ENCODE peak calls at places on chromosomes 5 and 9, in four cellular contexts. N is transverse colon, F is tibial nerve, Q is PC-3. M is an unnamed sample.

GRCh38 chr9:96386157-96386556 is 2.6 kb upstream of the SLC35D2 start:
- DNase-seq in N (no peak), F (no peak), Q (no peak), M (no peak)

GRCh38 chr5:38258319-38259061 is at the start of gene EGFLAM:
- DNase-seq in N (no peak), F (no peak), Q (no peak), M (peak)

GRCh38 chr9:117250610-117251215 is 164.1 kb downstream of the ASTN2 start:
- DNase-seq in N (no peak), F (no peak), Q (no peak), M (no peak)

GRCh38 chr9:93300585-93301081 is 116.7 kb downstream of the WNK2 start:
- DNase-seq in N (peak), F (no peak), Q (no peak), M (peak)

GRCh38 chr5:169655353-169655752 is 18.3 kb downstream of the DOCK2 start:
- DNase-seq in N (no peak), F (no peak), Q (no peak), M (no peak)

GRCh38 chr9:110115868-110116542 is 92.0 kb downstream of the C9orf152 start:
- DNase-seq in N (no peak), F (no peak), Q (peak), M (no peak)

GRCh38 chr5:149549461-149550266 is 1.6 kb downstream of the CSNK1A1 start:
- DNase-seq in N (peak), F (peak), Q (peak), M (no peak)

GRCh38 chr9:10255758-10256157 is 357.0 kb downstream of the PTPRD start:
- DNase-seq in N (no peak), F (no peak), Q (no peak), M (no peak)

GRCh38 chr5:135955525-135955924 is 742 bp upstream of the LECT2 start:
- DNase-seq in N (no peak), F (no peak), Q (no peak), M (no peak)

GRCh38 chr5:17879276-17879675 is 245.0 kb downstream of the TAF11L14 start:
- DNase-seq in N (no peak), F (no peak), Q (peak), M (no peak)

GRCh38 chr5:133145436-133146143 is 93.8 kb downstream of the HSPA4 start:
- DNase-seq in N (no peak), F (no peak), Q (no peak), M (no peak)

GRCh38 chr9:2255128-2255527 is 240.0 kb downstream of the SMARCA2 start:
- DNase-seq in N (no peak), F (no peak), Q (no peak), M (peak)

GRCh38 chr9:10331157-10331556 is 281.6 kb downstream of the PTPRD start:
- DNase-seq in N (no peak), F (no peak), Q (no peak), M (peak)

GRCh38 chr9:128921881-128922763 is 1.3 kb downstream of the PHYHD1 start:
- DNase-seq in N (peak), F (peak), Q (no peak), M (peak)

GRCh38 chr9:16100596-16101091 is 547.8 kb downstream of the CCDC171 start:
- DNase-seq in N (peak), F (peak), Q (no peak), M (no peak)

GRCh38 chr9:88716636-88717035 is 181.7 kb downstream of the NXNL2 start:
- DNase-seq in N (no peak), F (no peak), Q (peak), M (no peak)

GRCh38 chr5:62431735-62432617 is 19.4 kb downstream of the IPO11 start:
- DNase-seq in N (peak), F (peak), Q (no peak), M (no peak)

GRCh38 chr5:142201471-142201887 is 92.9 kb downstream of the NDFIP1 start:
- DNase-seq in N (no peak), F (no peak), Q (peak), M (no peak)

GRCh38 chr9:133845659-133845947 is 107.5 kb upstream of the SARDH start:
- DNase-seq in N (no peak), F (no peak), Q (no peak), M (no peak)

GRCh38 chr5:62375627-62376026 is 28.1 kb downstream of the DIMT1 start:
- DNase-seq in N (no peak), F (no peak), Q (no peak), M (no peak)

GRCh38 chr5:163624466-163624865 is 119.0 kb downstream of the MAT2B start:
- DNase-seq in N (no peak), F (no peak), Q (no peak), M (no peak)

GRCh38 chr9:6133346-6134063 is 82.1 kb upstream of the IL33 start:
- DNase-seq in N (no peak), F (no peak), Q (peak), M (no peak)

GRCh38 chr9:125949247-125949646 is 202.1 kb downstream of the PBX3 start:
- DNase-seq in N (peak), F (no peak), Q (peak), M (no peak)

GRCh38 chr5:162037431-162037830 is 30.1 kb upstream of the GABRG2 start:
- DNase-seq in N (no peak), F (no peak), Q (no peak), M (no peak)

GRCh38 chr5:132098151-132098594 is 24.6 kb downstream of the CSF2 start:
- DNase-seq in N (no peak), F (no peak), Q (no peak), M (no peak)

GRCh38 chr9:78644359-78644758 is 347.4 kb downstream of the PSAT1 start:
- DNase-seq in N (no peak), F (no peak), Q (no peak), M (no peak)

GRCh38 chr9:131447148-131447547 is 53.3 kb downstream of the PRRC2B start:
- DNase-seq in N (no peak), F (no peak), Q (no peak), M (no peak)

GRCh38 chr5:157948738-157949410 is 89.9 kb upstream of the CLINT1 start:
- DNase-seq in N (peak), F (peak), Q (peak), M (peak)

GRCh38 chr5:68872088-68872842 is 221.5 kb upstream of the SLC30A5 start:
- DNase-seq in N (no peak), F (no peak), Q (no peak), M (peak)

GRCh38 chr5:145531038-145531734 is 304.0 kb downstream of the PRELID2 start:
- DNase-seq in N (peak), F (no peak), Q (peak), M (no peak)

GRCh38 chr9:100324594-100325200 is 28.0 kb downstream of the TEX10 start:
- DNase-seq in N (no peak), F (no peak), Q (peak), M (no peak)

GRCh38 chr9:125742657-125743056 is 4.5 kb upstream of the PBX3 start:
- DNase-seq in N (no peak), F (no peak), Q (no peak), M (no peak)

GRCh38 chr9:26669641-26670040 is 223.0 kb downstream of the CAAP1 start:
- DNase-seq in N (no peak), F (no peak), Q (no peak), M (peak)

GRCh38 chr5:134083517-134083916 is 31.0 kb upstream of the TCF7 start:
- DNase-seq in N (no peak), F (no peak), Q (no peak), M (no peak)

GRCh38 chr5:167530548-167530947 is 760.9 kb upstream of the WWC1 start:
- DNase-seq in N (no peak), F (no peak), Q (no peak), M (no peak)

GRCh38 chr5:61964199-61964598 is 341.8 kb upstream of the KIF2A start:
- DNase-seq in N (no peak), F (no peak), Q (peak), M (no peak)

GRCh38 chr9:70988551-70988950 is 132.9 kb downstream of the TRPM3 start:
- DNase-seq in N (no peak), F (no peak), Q (no peak), M (no peak)

GRCh38 chr5:138051441-138052296 is 18.8 kb upstream of the FAM13B start:
- DNase-seq in N (no peak), F (no peak), Q (no peak), M (no peak)

GRCh38 chr9:19533373-19533772 is 124.6 kb downstream of the ACER2 start:
- DNase-seq in N (no peak), F (no peak), Q (no peak), M (no peak)

GRCh38 chr5:132293992-132294727 is at the start of gene SLC22A4:
- DNase-seq in N (peak), F (peak), Q (peak), M (peak)

GRCh38 chr5:96687080-96687479 is 24.9 kb downstream of the CAST start:
- DNase-seq in N (no peak), F (no peak), Q (no peak), M (no peak)
- H3K4me3 ChIP-seq in N (no peak), F (no peak), Q (no peak), M (no peak)

DNA sequence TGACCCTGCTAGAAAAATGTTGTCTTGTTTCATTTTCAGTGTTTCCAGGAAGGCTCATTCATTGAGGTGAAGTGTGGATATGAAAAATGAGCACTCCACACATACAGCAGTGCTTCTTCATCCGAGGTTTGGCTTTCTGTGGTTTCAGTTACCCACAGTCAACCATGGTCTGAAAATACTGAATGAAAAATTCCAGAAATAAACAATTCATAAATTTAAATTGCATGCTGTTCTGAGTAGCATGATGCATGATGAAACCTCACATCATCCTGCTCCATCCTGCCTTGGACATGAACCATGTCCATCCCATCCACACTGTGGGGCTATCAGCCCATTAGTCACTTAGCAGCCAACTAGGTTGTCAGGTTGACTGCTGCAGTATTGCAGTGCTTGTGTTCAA is 10.4 kb upstream of the SLC45A2 start:
- DNase-seq in N (no peak), F (no peak), Q (peak), M (no peak)
- H3K27ac ChIP-seq in N (no peak), F (no peak), Q (no peak), M (no peak)

DNA sequence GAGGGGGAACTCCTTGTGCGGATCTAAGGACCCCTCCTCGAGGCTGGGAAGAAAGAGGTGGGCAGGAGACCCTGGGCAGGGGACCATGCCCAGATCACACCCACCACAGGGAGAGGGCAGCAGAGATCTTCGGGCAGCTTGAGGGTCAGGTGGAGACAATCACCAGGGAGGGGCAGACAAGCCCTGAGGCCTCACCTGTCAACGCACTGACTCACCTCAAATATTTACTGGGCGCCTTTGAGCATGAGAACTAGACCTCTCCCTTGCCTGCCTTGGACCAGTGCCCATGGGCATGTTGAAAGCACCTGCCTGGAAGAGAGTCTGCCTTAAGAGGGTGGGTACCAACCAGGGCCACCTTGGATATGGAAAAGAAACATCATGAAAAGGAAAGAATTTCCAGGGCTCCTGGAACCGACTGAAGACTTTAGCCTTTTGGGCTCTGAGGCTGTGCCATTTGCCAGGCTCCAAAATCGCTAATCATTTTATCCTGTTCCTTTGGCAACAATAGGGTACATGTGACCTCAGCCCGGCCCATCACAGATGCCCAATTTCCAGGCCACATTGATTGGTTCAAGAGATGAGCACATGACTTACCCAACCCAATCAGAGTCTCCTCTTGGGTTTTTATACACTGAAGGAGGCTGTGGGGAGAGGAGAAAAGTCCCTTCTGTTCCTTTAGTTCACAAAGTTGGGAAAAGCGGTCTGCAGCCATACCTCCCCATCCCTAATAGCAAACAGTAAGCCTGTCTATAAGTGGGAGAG is 10.4 kb upstream of the SPINK4 start:
- DNase-seq in N (peak), F (no peak), Q (peak), M (peak)
- TF ChIP-seq CTCF in N (peak), F (no peak), Q (peak), M (peak)

DNA sequence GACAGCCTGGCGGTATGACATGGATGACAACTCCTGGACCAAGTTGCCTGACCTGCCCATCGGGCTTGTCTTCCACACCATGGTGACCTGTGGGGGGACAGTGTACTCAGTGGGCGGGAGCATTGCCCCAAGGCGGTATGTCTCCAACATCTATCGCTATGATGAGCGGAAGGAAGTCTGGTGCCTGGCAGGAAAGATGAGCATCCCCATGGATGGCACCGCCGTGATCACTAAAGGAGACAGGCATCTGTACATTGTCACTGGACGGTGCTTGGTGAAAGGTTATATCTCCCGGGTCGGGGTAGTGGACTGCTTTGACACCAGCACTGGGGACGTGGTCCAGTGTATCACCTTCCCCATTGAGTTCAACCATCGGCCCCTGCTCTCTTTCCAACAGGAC is 1.3 kb downstream of the CCIN start:
- DNase-seq in N (no peak), F (no peak), Q (no peak), M (no peak)
- H3K4me3 ChIP-seq in N (no peak), F (no peak), Q (no peak), M (no peak)

DNA sequence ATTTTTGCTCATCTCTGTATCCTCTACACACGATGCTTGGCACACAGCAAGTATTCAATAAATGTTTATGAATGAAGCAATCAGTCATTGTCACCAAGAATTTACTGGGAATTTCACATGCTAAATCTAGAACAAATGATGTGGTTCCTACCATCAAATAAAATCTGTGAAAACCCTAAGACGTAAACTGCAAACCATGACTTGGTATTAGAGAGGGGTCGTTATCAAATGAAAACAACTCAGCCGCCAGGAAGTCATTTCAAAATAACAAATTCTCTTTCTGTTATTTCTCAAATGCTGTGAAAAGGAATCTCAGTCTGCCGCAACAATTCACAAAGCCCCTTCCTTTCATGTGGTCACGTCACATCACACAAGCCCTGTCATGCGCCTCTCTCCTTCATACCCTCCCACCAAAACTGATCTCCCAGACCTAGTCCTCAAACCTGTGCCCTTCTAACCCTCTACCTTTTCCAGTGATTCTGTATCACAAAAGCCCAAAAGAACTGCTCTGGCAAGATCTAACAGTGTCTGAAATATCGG is 173.6 kb downstream of the DEPDC1B start:
- DNase-seq in N (no peak), F (no peak), Q (no peak), M (no peak)
- H3K27ac ChIP-seq in N (no peak), F (no peak), Q (no peak), M (no peak)

GRCh38 chr9:136980669-136981478 is 1.9 kb upstream of the LCNL1 start:
- DNase-seq in N (no peak), F (no peak), Q (no peak), M (no peak)

GRCh38 chr9:136978073-136978864 is 965 bp downstream of the PTGDS start:
- DNase-seq in N (peak), F (peak), Q (peak), M (no peak)

GRCh38 chr9:136977223-136978072 is at the start of gene PTGDS:
- DNase-seq in N (no peak), F (peak), Q (no peak), M (no peak)

GRCh38 chr9:136979769-136980587 is 2.7 kb downstream of the PTGDS start:
- DNase-seq in N (no peak), F (no peak), Q (no peak), M (no peak)

DNA sequence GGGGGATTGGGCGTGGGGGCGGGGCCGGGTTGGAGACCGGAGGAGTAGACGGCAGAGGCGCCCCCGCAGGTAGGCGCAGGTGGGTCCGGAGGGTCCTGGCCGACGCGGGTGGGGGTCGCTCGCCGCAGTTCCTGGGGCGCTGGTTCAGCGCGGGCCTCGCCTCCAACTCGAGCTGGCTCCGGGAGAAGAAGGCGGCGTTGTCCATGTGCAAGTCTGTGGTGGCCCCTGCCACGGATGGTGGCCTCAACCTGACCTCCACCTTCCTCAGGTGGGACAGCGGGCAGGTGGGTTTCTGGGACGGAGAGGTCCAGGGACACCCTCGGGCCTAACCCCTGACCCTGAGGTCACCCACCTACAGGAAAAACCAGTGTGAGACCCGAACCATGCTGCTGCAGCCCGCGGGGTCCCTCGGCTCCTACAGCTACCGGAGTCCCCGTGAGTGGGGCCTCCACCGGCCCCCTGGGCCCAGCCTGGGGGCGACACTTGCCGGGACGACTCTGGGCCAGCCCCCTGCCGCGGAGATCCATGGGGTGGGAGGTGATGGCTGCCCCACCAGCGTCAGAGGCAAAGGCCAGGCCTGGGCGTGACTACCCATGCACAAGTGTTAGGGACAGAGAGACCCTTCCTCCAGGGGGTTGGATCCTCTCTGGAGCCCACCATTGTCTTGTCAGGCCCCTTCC is 1.7 kb downstream of the PTGDS start:
- DNase-seq in N (no peak), F (no peak), Q (no peak), M (no peak)
- TF ChIP-seq CTCF in N (no peak), F (no peak), Q (no peak), M (no peak)

GRCh38 chr5:10077721-10078551 is 171.8 kb downstream of the ATPSCKMT start:
- DNase-seq in N (no peak), F (no peak), Q (no peak), M (peak)

GRCh38 chr5:10069781-10070313 is 179.8 kb downstream of the ATPSCKMT start:
- DNase-seq in N (no peak), F (no peak), Q (no peak), M (no peak)

DNA sequence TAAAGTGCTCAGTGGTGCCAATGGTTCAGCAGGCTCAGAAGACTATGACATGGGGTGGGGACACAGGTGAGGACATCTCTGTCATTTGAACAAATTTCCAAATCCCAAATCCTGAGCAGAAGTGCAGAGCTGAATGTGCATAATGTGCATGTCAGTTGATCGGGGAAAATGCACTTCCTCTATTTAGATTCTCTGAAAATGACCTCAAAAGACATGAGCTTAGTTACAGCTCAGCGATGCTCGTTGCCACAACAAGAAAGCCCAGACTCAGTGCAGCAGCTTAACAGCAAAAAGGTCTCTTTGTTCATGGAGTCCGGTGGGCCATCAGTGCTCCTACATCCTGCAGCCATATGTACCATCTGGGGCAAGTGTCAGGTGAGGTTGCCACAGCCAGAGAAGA is 176.0 kb downstream of the ATPSCKMT start:
- DNase-seq in N (no peak), F (no peak), Q (no peak), M (peak)
- H3K4me3 ChIP-seq in N (no peak), F (no peak), Q (no peak), M (peak)

GRCh38 chr9:92185681-92186080 is 70.5 kb upstream of the SPTLC1 start:
- DNase-seq in N (no peak), F (no peak), Q (no peak), M (no peak)
- H3K27ac ChIP-seq in N (no peak), F (no peak), Q (no peak), M (no peak)

M was measured in WERI-Rb-1.